ENCODE peak calls at places on chromosomes 13 and 19, in eight cellular contexts. W is tibial nerve, E is fibroblast of pulmonary artery, N is A673, T is upper lobe of left lung, V is omental fat pad, M is pancreas, H is H9. S is an unnamed sample.

GRCh38 chr13:27924529-27925141 is 4.8 kb downstream of the PDX1 start:
- DNase-seq in V (no peak), N (no peak), W (no peak), M (no peak), H (peak; percentile 47), E (no peak), T (no peak), S (no peak)

GRCh38 chr13:62920181-62920580 is 1504.5 kb upstream of the PCDH20 start:
- DNase-seq in E (no peak), V (no peak), H (no peak), T (no peak), W (no peak), M (no peak), N (no peak), S (no peak)

GRCh38 chr13:44364601-44365000 is 9.0 kb upstream of the SERP2 start:
- DNase-seq in H (no peak), V (no peak), W (no peak), N (no peak), M (no peak), E (peak; percentile 51), T (no peak), S (peak; percentile 69)

GRCh38 chr19:49442354-49442753 is 1.0 kb upstream of the SLC17A7 start:
- DNase-seq in E (no peak), M (no peak), V (no peak), N (peak; percentile 81), T (no peak), W (peak; percentile 69), H (no peak), S (peak; percentile 27)

GRCh38 chr13:77429320-77430142 is 102.6 kb upstream of the MYCBP2 start:
- DNase-seq in T (no peak), W (no peak), V (no peak), N (no peak), M (no peak), H (no peak), E (no peak), S (no peak)

GRCh38 chr19:29881386-29881785 is 60.7 kb upstream of the URI1 start:
- DNase-seq in W (no peak), T (no peak), M (no peak), H (no peak), N (no peak), V (no peak), E (no peak), S (no peak)

GRCh38 chr19:33193269-33193863 is 764 bp upstream of the LRP3 start:
- DNase-seq in N (no peak), T (no peak), E (no peak), H (no peak), W (no peak), M (no peak), V (no peak), S (no peak)

GRCh38 chr13:105167385-105167784 is 1368.1 kb downstream of the EFNB2 start:
- DNase-seq in H (no peak), W (no peak), E (no peak), M (no peak), N (no peak), V (no peak), T (no peak), S (no peak)

GRCh38 chr13:49858183-49858856 is 65.8 kb upstream of the KPNA3 start:
- DNase-seq in M (no peak), E (peak; percentile 94), H (no peak), V (no peak), W (no peak), N (no peak), T (peak; percentile 41), S (peak; percentile 84)

GRCh38 chr13:68810660-68811059 is 1297.0 kb upstream of the ATXN8OS start:
- DNase-seq in H (no peak), T (no peak), V (no peak), M (no peak), N (no peak), W (no peak), E (no peak), S (peak; percentile 14)

GRCh38 chr19:33039108-33039599 is 25.5 kb downstream of the RHPN2 start:
- DNase-seq in T (no peak), V (no peak), M (no peak), N (no peak), H (no peak), W (no peak), E (no peak), S (no peak)

GRCh38 chr13:21371011-21371410 is 88.1 kb downstream of the ZDHHC20 start:
- DNase-seq in E (peak; percentile 24), H (no peak), N (no peak), T (no peak), V (no peak), M (no peak), W (no peak), S (no peak)

GRCh38 chr13:109938255-109938936 is 152.0 kb upstream of the IRS2 start:
- DNase-seq in V (no peak), H (no peak), T (no peak), W (no peak), M (no peak), E (peak; percentile 85), N (peak; percentile 6), S (peak; percentile 87)

GRCh38 chr19:36605101-36605838 is at the start of gene ZNF382:
- DNase-seq in E (peak; percentile 68), N (peak; percentile 90), V (peak; percentile 51), H (peak; percentile 64), T (peak; percentile 55), W (no peak), M (peak; percentile 85), S (no peak)

GRCh38 chr19:5801796-5802616 is 2.9 kb upstream of the NRTN start:
- DNase-seq in T (no peak), V (no peak), W (no peak), M (no peak), N (peak; percentile 90), E (peak; percentile 20), H (peak; percentile 80), S (no peak)

GRCh38 chr19:17872251-17873001 is 681 bp downstream of the SLC5A5 start:
- DNase-seq in H (no peak), W (no peak), N (no peak), T (no peak), E (no peak), M (peak; percentile 72), V (no peak), S (no peak)

GRCh38 chr19:41123716-41124244 is 9.5 kb downstream of the CYP2F1 start:
- DNase-seq in T (no peak), V (no peak), N (no peak), H (no peak), E (no peak), W (no peak), M (no peak), S (no peak)

GRCh38 chr13:107121793-107122192 is 553.9 kb upstream of the ARGLU1 start:
- DNase-seq in E (no peak), W (no peak), T (no peak), M (no peak), V (no peak), H (no peak), N (no peak), S (no peak)

GRCh38 chr13:107119989-107120881 is 552.3 kb upstream of the ARGLU1 start:
- DNase-seq in N (no peak), W (no peak), M (no peak), V (no peak), E (no peak), T (no peak), H (no peak), S (no peak)

GRCh38 chr13:107124730-107125129 is 556.8 kb upstream of the ARGLU1 start:
- DNase-seq in H (no peak), E (no peak), M (no peak), W (no peak), V (no peak), T (no peak), N (no peak), S (no peak)

DNA sequence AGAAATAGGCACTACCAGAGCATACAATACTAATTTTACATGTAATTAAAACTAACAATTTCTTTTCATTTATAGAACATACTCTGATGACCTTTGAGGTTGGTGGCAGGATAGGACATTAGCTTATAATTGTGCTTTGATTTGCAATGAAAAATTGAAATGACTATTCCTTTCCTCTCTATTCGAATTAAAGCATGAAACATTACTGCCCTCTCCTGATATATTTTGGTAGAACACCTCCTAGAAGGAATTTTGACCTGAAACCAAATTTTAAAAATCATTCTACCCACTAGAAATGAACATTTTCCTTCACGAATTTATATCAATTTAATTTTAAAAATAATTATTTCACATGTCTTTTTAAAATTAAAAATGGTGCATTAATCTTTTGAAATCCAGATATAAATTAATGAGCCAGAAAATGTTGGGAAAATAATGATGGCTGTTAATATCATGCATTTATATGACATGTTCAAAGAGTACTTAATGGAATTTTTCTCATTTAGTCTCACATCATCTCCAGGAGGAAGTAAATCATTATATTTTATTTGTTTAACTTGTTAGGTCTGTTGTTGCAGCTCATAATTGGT is 556.3 kb upstream of the ARGLU1 start:
- DNase-seq in W (no peak), N (peak; percentile 22), H (no peak), V (no peak), T (no peak), E (peak; percentile 26), M (no peak), S (peak; percentile 45)
- TF ChIP-seq CTCF in W (peak; percentile 38), N (peak; percentile 60), H (peak; percentile 85), V (no peak), T (peak; percentile 48), E (peak; percentile 45), M (no peak), S (peak; percentile 58)

GRCh38 chr19:43731346-43731745 is 15.5 kb downstream of the IRGC start:
- DNase-seq in T (no peak), M (peak; percentile 70), W (no peak), V (no peak), H (no peak), E (no peak), N (no peak), S (no peak)
- TF ChIP-seq CTCF in T (no peak), M (no peak), W (no peak), V (no peak), H (no peak), E (no peak), N (no peak), S (no peak)

GRCh38 chr19:14478113-14478545 is 3.0 kb upstream of the PTGER1 start:
- DNase-seq in W (no peak), H (no peak), N (no peak), T (no peak), E (no peak), V (no peak), M (peak; percentile 70), S (no peak)

GRCh38 chr19:14479985-14480694 is 5.0 kb upstream of the PTGER1 start:
- DNase-seq in M (peak; percentile 76), W (no peak), E (no peak), N (peak; percentile 74), H (peak; percentile 92), V (no peak), T (peak; percentile 46), S (no peak)

GRCh38 chr19:14482112-14482941 is 7.2 kb upstream of the PTGER1 start:
- DNase-seq in T (no peak), E (no peak), M (peak; percentile 60), V (no peak), N (no peak), H (no peak), W (no peak), S (no peak)

GRCh38 chr19:14479309-14479984 is 4.3 kb upstream of the PTGER1 start:
- DNase-seq in V (no peak), N (no peak), M (peak; percentile 52), E (no peak), H (no peak), W (no peak), T (no peak), S (no peak)

GRCh38 chr19:14480695-14481069 is 5.5 kb upstream of the PTGER1 start:
- DNase-seq in T (no peak), V (no peak), H (no peak), M (no peak), W (no peak), N (no peak), E (no peak), S (no peak)
- TF ChIP-seq CTCF in T (no peak), V (no peak), H (no peak), M (no peak), W (no peak), N (no peak), E (no peak), S (no peak)

GRCh38 chr19:50658438-50659317 is 9.4 kb downstream of the C19orf81 start:
- DNase-seq in W (no peak), H (peak; percentile 94), N (peak; percentile 95), M (peak; percentile 83), T (peak; percentile 80), V (no peak), E (peak; percentile 84), S (no peak)
- TF ChIP-seq CTCF in W (no peak), H (no peak), N (no peak), M (no peak), T (no peak), V (no peak), E (no peak), S (no peak)